ENCODE peak calls at places on chromosomes 12 and 14, in nine cellular contexts. G is activated CD4-positive, alpha-beta T cell treated with anti-CD3 and anti-CD28 coated beads for 24 hours; X is CD4-positive, alpha-beta T cell; M is C1 segment of cervical spinal cord; V is NCI-H748 treated with DMSO at 0.1 percent for 48 hours; B is AG09309; Z is A549; U is fibroblast of mammary gland; W is hepatic stellate cell. D is an unnamed sample.

GRCh38 chr14:50775357-50775756 is 55.6 kb downstream of the NIN start:
- DNase-seq in G (no peak), X (no peak), M (no peak), V (no peak), B (peak; percentile 87), Z (no peak), U (peak; percentile 92), W (peak; percentile 79), D (peak; percentile 93)

GRCh38 chr12:52575256-52575655 is 1.6 kb upstream of the KRT74 start:
- DNase-seq in G (no peak), X (no peak), M (no peak), V (no peak), B (no peak), Z (no peak), U (no peak), W (no peak), D (no peak)

GRCh38 chr12:4082809-4083447 is 190.6 kb upstream of the CCND2 start:
- DNase-seq in G (no peak), X (no peak), M (no peak), V (no peak), B (no peak), Z (no peak), U (no peak), W (no peak), D (no peak)

GRCh38 chr14:95307402-95308041 is 12.2 kb downstream of the CLMN start:
- DNase-seq in G (no peak), X (no peak), M (no peak), V (no peak), B (no peak), Z (no peak), U (no peak), W (no peak), D (no peak)

GRCh38 chr12:100927825-100928224 is 133.2 kb downstream of the ANO4 start:
- DNase-seq in G (no peak), X (no peak), M (no peak), V (no peak), B (no peak), Z (no peak), U (peak; percentile 88), W (no peak), D (peak; percentile 91)

GRCh38 chr12:24719293-24719721 is 229.6 kb downstream of the BCAT1 start:
- DNase-seq in G (no peak), X (no peak), M (no peak), V (no peak), B (no peak), Z (no peak), U (peak; percentile 85), W (no peak), D (peak; percentile 42)

GRCh38 chr12:49060237-49061156 is at the start of gene KMT2D:
- DNase-seq in G (peak; percentile 86), X (peak; percentile 85), M (peak; percentile 91), V (peak; percentile 68), B (peak; percentile 91), Z (peak; percentile 95), U (peak; percentile 95), W (peak; percentile 98), D (peak; percentile 99)

GRCh38 chr12:31386364-31386777 is 60.4 kb upstream of the SINHCAF start:
- DNase-seq in G (no peak), X (no peak), M (no peak), V (no peak), B (no peak), Z (no peak), U (no peak), W (no peak), D (no peak)

GRCh38 chr12:125029756-125030358 is 35.4 kb upstream of the AACS start:
- DNase-seq in G (no peak), X (no peak), M (no peak), V (no peak), B (no peak), Z (no peak), U (peak; percentile 4), W (no peak), D (no peak)

GRCh38 chr14:91482278-91483023 is 27.7 kb downstream of the PPP4R3A start:
- DNase-seq in G (no peak), X (no peak), M (no peak), V (no peak), B (peak; percentile 10), Z (no peak), U (peak; percentile 59), W (peak; percentile 12), D (peak; percentile 64)

GRCh38 chr12:131061041-131061806 is 107.5 kb downstream of the ADGRD1 start:
- DNase-seq in G (no peak), X (no peak), M (no peak), V (no peak), B (no peak), Z (no peak), U (no peak), W (no peak), D (no peak)

GRCh38 chr12:18277196-18277595 is 15.9 kb downstream of the PIK3C2G start:
- DNase-seq in G (no peak), X (no peak), M (no peak), V (no peak), B (no peak), Z (no peak), U (no peak), W (no peak), D (no peak)

D was measured in GM23248.